ENCODE peak calls at places on chromosomes 12 and 14, in five cellular contexts. S is K562, P is upper lobe of left lung, D is HepG2, C is GM12878. N is an unnamed sample.

GRCh38 chr12:68888243-68888642 is 44.7 kb downstream of the CPM start:
- ATAC-seq in S (no peak), P (no peak), D (no peak), C (no peak), N (no peak)

GRCh38 chr14:74649167-74649566 is 37.1 kb upstream of the LTBP2 start:
- ATAC-seq in S (peak), P (no peak), D (peak), C (no peak), N (no peak)

GRCh38 chr12:20722142-20722541 is 27.0 kb downstream of the SLCO1C1 start:
- ATAC-seq in S (no peak), P (no peak), D (no peak), C (no peak), N (no peak)

GRCh38 chr14:79661762-79662161 is 549.5 kb downstream of the DIO2 start:
- ATAC-seq in S (no peak), P (no peak), D (no peak), C (no peak), N (no peak)

GRCh38 chr14:59331217-59331616 is 134.0 kb downstream of the GPR135 start:
- ATAC-seq in S (no peak), P (no peak), D (no peak), C (no peak), N (no peak)

GRCh38 chr12:124374567-124374966 is 79.7 kb downstream of the RFLNA start:
- ATAC-seq in S (no peak), P (no peak), D (peak), C (no peak), N (no peak)

GRCh38 chr12:53960187-53961024 is 5.7 kb downstream of the HOXC12 start:
- ATAC-seq in S (no peak), P (no peak), D (no peak), C (no peak), N (no peak)

GRCh38 chr14:75156901-75157300 is 19.5 kb downstream of the TMED10 start:
- ATAC-seq in S (peak), P (no peak), D (no peak), C (no peak), N (no peak)

GRCh38 chr14:68192935-68193334 is 373.4 kb downstream of the RAD51B start:
- ATAC-seq in S (no peak), P (no peak), D (no peak), C (no peak), N (no peak)

GRCh38 chr14:68195126-68195525 is 375.5 kb downstream of the RAD51B start:
- ATAC-seq in S (no peak), P (no peak), D (peak), C (no peak), N (no peak)

GRCh38 chr14:68191567-68192321 is 372.2 kb downstream of the RAD51B start:
- ATAC-seq in S (no peak), P (peak), D (peak), C (peak), N (peak)

GRCh38 chr14:68190032-68190431 is 370.5 kb downstream of the RAD51B start:
- ATAC-seq in S (no peak), P (no peak), D (no peak), C (no peak), N (no peak)

GRCh38 chr14:68193970-68194634 is 374.5 kb downstream of the RAD51B start:
- ATAC-seq in S (no peak), P (no peak), D (no peak), C (no peak), N (peak)
- TF ChIP-seq EP300 in S (no peak), P (no peak), D (no peak), C (no peak), N (no peak)

GRCh38 chr14:102078840-102079699 is 7.8 kb downstream of the HSP90AA1 start:
- ATAC-seq in S (peak), P (peak), D (no peak), C (no peak), N (no peak)

GRCh38 chr14:102076793-102077759 is 9.8 kb downstream of the HSP90AA1 start:
- ATAC-seq in S (peak), P (peak), D (peak), C (peak), N (no peak)

GRCh38 chr14:102080183-102081080 is 6.4 kb downstream of the HSP90AA1 start:
- ATAC-seq in S (peak), P (no peak), D (no peak), C (no peak), N (no peak)

GRCh38 chr14:102079700-102079979 is 7.2 kb downstream of the HSP90AA1 start:
- ATAC-seq in S (peak), P (no peak), D (no peak), C (no peak), N (no peak)

DNA sequence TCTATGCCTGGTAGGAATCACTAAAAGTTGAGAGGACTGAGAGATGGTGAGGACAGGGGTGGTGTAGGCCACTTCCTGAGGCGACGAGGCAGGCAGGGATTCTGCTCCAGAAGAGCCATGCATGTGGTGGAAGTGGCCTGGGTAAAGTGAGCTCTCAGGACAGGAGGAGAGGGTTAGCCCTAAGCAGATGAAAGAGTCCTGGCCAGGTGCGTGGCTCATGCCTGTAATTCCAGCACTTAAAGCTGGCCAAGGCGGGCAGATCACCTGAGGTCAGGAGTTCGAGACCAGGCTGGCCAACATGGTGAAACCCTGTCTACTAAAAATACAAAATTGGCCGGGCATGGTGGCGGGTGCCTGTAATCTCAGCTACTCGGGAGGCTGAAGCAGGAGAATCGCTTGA is 8.5 kb downstream of the HSP90AA1 start:
- ATAC-seq in S (peak), P (no peak), D (peak), C (no peak), N (no peak)
- TF ChIP-seq POLR2AphosphoS5 in S (no peak), P (no peak), D (no peak), C (no peak), N (no peak)

DNA sequence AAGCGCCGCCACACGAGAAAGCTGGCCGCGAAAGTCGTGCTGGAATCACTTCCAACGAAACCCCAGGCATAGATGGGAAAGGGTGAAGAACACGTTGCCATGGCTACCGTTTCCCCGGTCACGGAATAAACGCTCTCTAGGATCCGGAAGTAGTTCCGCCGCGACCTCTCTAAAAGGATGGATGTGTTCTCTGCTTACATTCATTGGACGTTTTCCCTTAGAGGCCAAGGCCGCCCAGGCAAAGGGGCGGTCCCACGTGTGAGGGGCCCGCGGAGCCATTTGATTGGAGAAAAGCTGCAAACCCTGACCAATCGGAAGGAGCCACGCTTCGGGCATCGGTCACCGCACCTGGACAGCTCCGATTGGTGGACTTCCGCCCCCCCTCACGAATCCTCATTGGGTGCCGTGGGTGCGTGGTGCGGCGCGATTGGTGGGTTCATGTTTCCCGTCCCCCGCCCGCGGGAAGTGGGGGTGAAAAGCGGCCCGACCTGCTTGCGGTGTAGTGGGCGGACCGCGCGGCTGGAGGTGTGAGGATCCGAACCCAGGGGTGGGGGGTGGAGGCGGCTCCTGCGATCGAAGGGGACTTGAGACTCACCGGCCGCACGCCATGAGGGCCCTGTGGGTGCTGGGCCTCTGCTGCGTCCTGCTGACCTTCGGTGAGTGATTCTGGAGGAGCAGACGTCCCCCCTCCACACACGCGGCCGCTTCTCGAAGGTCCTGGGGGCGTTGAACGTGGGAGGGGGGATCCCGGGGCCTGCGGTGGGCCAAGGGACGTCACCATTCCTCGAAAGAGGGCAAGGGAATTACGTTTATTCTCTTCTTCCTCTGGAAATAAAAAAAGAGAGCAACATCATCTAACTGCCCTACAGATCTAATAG is at the start of gene HSP90B1:
- ATAC-seq in S (peak), P (peak), D (peak), C (peak), N (peak)
- TF ChIP-seq EP300 in S (no peak), P (no peak), D (peak), C (peak), N (no peak)

GRCh38 chr12:104307655-104308000 is 4.1 kb downstream of the EID3 start:
- ATAC-seq in S (peak), P (no peak), D (no peak), C (no peak), N (no peak)
- TF ChIP-seq POLR2AphosphoS5 in S (no peak), P (no peak), D (no peak), C (no peak), N (no peak)

DNA sequence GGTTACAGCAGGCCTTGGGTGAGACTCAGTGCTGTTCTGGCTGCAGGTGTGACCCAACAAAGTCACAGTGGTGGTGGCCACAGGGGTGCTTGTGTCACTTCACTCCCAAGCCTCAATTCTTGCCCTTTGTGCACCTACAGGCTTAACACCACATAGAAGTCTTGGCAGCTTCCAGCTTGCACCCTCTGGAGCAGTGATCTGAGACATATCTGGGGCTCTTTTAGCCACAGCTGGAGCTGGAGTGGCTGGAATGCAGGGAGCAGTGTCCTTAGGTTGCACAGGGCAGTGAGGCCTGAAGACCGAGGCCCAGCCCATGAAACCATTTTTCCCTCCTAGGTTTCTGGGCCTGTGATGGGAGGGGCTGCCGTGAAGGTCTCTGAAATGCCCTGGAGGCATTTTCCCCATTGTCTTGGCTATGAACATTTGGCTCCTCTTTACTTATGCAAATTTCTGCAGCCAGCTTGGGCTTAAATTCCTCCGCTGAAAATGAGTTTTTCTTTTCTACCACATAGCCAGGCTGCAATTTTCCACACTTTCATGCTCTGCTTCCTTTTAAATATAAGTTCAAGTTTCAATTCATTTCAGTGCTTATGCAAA is 37.7 kb downstream of the ADAM21 start:
- ATAC-seq in S (no peak), P (no peak), D (no peak), C (no peak), N (no peak)
- TF ChIP-seq EP300 in S (no peak), P (no peak), D (no peak), C (no peak), N (no peak)

DNA sequence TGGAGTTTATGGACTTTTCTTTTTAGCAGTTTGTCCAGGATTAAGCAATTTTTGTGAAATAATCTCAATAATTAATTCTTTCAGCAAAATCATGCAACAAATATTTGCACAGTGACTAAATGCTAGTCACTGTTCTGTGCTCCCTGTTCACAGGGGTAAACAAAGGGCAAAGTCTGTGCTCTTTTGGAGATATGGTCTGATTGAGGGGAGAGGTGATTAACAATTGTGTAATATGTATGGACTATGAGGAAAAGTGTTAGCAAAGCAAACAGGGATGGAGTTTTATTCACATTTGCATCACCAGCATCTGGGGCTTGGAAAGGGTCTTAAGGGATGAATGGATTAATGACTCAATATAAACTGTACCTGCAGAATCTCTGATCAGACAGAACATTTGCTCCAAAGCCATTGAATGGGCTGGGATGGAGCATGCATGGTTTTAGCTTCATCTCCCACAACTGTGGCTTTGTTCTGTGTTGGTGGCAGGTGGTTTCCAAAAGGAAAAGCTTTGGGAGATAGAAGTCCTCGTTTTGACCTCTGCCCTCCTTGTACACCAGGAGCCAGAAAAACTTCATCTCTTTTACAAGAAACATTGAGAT is 39.3 kb downstream of the GPR65 start:
- ATAC-seq in S (no peak), P (no peak), D (peak), C (no peak), N (no peak)
- TF ChIP-seq POLR2AphosphoS5 in S (no peak), P (no peak), D (no peak), C (no peak), N (no peak)

GRCh38 chr14:84446250-84446649 is 1083.7 kb upstream of the FLRT2 start:
- ATAC-seq in S (no peak), P (no peak), D (no peak), C (no peak), N (no peak)
- TF ChIP-seq EP300 in S (no peak), P (no peak), D (no peak), C (no peak), N (no peak)

GRCh38 chr12:130871286-130872178 is at the start of gene RAN:
- ATAC-seq in S (peak), P (peak), D (peak), C (peak), N (peak)
- TF ChIP-seq POLR2AphosphoS5 in S (peak), P (peak), D (peak), C (peak), N (peak)

N was measured in gastroesophageal sphincter.